ENCODE peak calls at places on chromosome 18, in five cellular contexts. One of them, this sample, is unnamed.

GRCh38 chr18:23723121-23723520 is 33.9 kb downstream of the LAMA3 start:
- DNase-seq in IMR-90: peak; percentile 69
- DNase-seq in activated CD4-positive, CD25-positive, alpha-beta regulatory T cell treated with anti-CD3 and anti-CD28 coated beads, Interleukin-2, amount 50 U/mL, for 16 hours: no peak
- DNase-seq in omental fat pad: no peak
- DNase-seq in mesendoderm: no peak
- DNase-seq in this sample: no peak

GRCh38 chr18:57446322-57446721 is 11.1 kb downstream of the ONECUT2 start:
- DNase-seq in IMR-90: peak; percentile 4
- DNase-seq in activated CD4-positive, CD25-positive, alpha-beta regulatory T cell treated with anti-CD3 and anti-CD28 coated beads, Interleukin-2, amount 50 U/mL, for 16 hours: no peak
- DNase-seq in omental fat pad: no peak
- DNase-seq in mesendoderm: peak; percentile 53
- DNase-seq in this sample: no peak

GRCh38 chr18:24987933-24988840 is 363.8 kb downstream of the ZNF521 start:
- DNase-seq in IMR-90: no peak
- DNase-seq in activated CD4-positive, CD25-positive, alpha-beta regulatory T cell treated with anti-CD3 and anti-CD28 coated beads, Interleukin-2, amount 50 U/mL, for 16 hours: no peak
- DNase-seq in omental fat pad: no peak
- DNase-seq in mesendoderm: no peak
- DNase-seq in this sample: no peak

GRCh38 chr18:32287249-32287648 is 97.4 kb downstream of the MEP1B start:
- DNase-seq in IMR-90: no peak
- DNase-seq in activated CD4-positive, CD25-positive, alpha-beta regulatory T cell treated with anti-CD3 and anti-CD28 coated beads, Interleukin-2, amount 50 U/mL, for 16 hours: no peak
- DNase-seq in omental fat pad: no peak
- DNase-seq in mesendoderm: peak; percentile 80
- DNase-seq in this sample: no peak

GRCh38 chr18:26089247-26090129 is 925 bp downstream of the SS18 start:
- DNase-seq in IMR-90: peak; percentile 49
- DNase-seq in activated CD4-positive, CD25-positive, alpha-beta regulatory T cell treated with anti-CD3 and anti-CD28 coated beads, Interleukin-2, amount 50 U/mL, for 16 hours: no peak
- DNase-seq in omental fat pad: no peak
- DNase-seq in mesendoderm: peak; percentile 82
- DNase-seq in this sample: no peak

GRCh38 chr18:8601277-8602032 is 7.8 kb upstream of the RAB12 start:
- DNase-seq in IMR-90: no peak
- DNase-seq in activated CD4-positive, CD25-positive, alpha-beta regulatory T cell treated with anti-CD3 and anti-CD28 coated beads, Interleukin-2, amount 50 U/mL, for 16 hours: no peak
- DNase-seq in omental fat pad: no peak
- DNase-seq in mesendoderm: no peak
- DNase-seq in this sample: no peak

GRCh38 chr18:64742898-64743297 is 594.0 kb upstream of the LINC00305 start:
- DNase-seq in IMR-90: no peak
- DNase-seq in activated CD4-positive, CD25-positive, alpha-beta regulatory T cell treated with anti-CD3 and anti-CD28 coated beads, Interleukin-2, amount 50 U/mL, for 16 hours: no peak
- DNase-seq in omental fat pad: no peak
- DNase-seq in mesendoderm: no peak
- DNase-seq in this sample: no peak

GRCh38 chr18:10035306-10035991 is 121.6 kb downstream of the VAPA start:
- DNase-seq in IMR-90: no peak
- DNase-seq in activated CD4-positive, CD25-positive, alpha-beta regulatory T cell treated with anti-CD3 and anti-CD28 coated beads, Interleukin-2, amount 50 U/mL, for 16 hours: no peak
- DNase-seq in omental fat pad: no peak
- DNase-seq in mesendoderm: no peak
- DNase-seq in this sample: no peak

GRCh38 chr18:8706981-8707940 is 1.9 kb downstream of the MTCL1 start:
- DNase-seq in IMR-90: peak; percentile 73
- DNase-seq in activated CD4-positive, CD25-positive, alpha-beta regulatory T cell treated with anti-CD3 and anti-CD28 coated beads, Interleukin-2, amount 50 U/mL, for 16 hours: no peak
- DNase-seq in omental fat pad: no peak
- DNase-seq in mesendoderm: peak; percentile 90
- DNase-seq in this sample: no peak

GRCh38 chr18:75063615-75064512 is 145.1 kb downstream of the PTGR3 start:
- DNase-seq in IMR-90: no peak
- DNase-seq in activated CD4-positive, CD25-positive, alpha-beta regulatory T cell treated with anti-CD3 and anti-CD28 coated beads, Interleukin-2, amount 50 U/mL, for 16 hours: no peak
- DNase-seq in omental fat pad: no peak
- DNase-seq in mesendoderm: no peak
- DNase-seq in this sample: no peak

GRCh38 chr18:23547306-23547705 is 39.0 kb downstream of the NPC1 start:
- DNase-seq in IMR-90: no peak
- DNase-seq in activated CD4-positive, CD25-positive, alpha-beta regulatory T cell treated with anti-CD3 and anti-CD28 coated beads, Interleukin-2, amount 50 U/mL, for 16 hours: no peak
- DNase-seq in omental fat pad: no peak
- DNase-seq in mesendoderm: no peak
- DNase-seq in this sample: no peak

GRCh38 chr18:45962461-45962860 is 4.7 kb downstream of the EPG5 start:
- DNase-seq in IMR-90: peak; percentile 77
- DNase-seq in activated CD4-positive, CD25-positive, alpha-beta regulatory T cell treated with anti-CD3 and anti-CD28 coated beads, Interleukin-2, amount 50 U/mL, for 16 hours: peak; percentile 7
- DNase-seq in omental fat pad: no peak
- DNase-seq in mesendoderm: peak; percentile 24
- DNase-seq in this sample: no peak

GRCh38 chr18:52750995-52751394 is 411.0 kb downstream of the DCC start:
- DNase-seq in IMR-90: no peak
- DNase-seq in activated CD4-positive, CD25-positive, alpha-beta regulatory T cell treated with anti-CD3 and anti-CD28 coated beads, Interleukin-2, amount 50 U/mL, for 16 hours: no peak
- DNase-seq in omental fat pad: no peak
- DNase-seq in mesendoderm: no peak
- DNase-seq in this sample: no peak

GRCh38 chr18:79936641-79937040 is 14.8 kb downstream of the SLC66A2 start:
- DNase-seq in IMR-90: no peak
- DNase-seq in activated CD4-positive, CD25-positive, alpha-beta regulatory T cell treated with anti-CD3 and anti-CD28 coated beads, Interleukin-2, amount 50 U/mL, for 16 hours: no peak
- DNase-seq in omental fat pad: peak; percentile 15
- DNase-seq in mesendoderm: no peak
- DNase-seq in this sample: peak; percentile 45

GRCh38 chr18:60259052-60259681 is 113.4 kb downstream of the MC4R start:
- DNase-seq in IMR-90: peak; percentile 38
- DNase-seq in activated CD4-positive, CD25-positive, alpha-beta regulatory T cell treated with anti-CD3 and anti-CD28 coated beads, Interleukin-2, amount 50 U/mL, for 16 hours: no peak
- DNase-seq in omental fat pad: no peak
- DNase-seq in mesendoderm: no peak
- DNase-seq in this sample: no peak

GRCh38 chr18:58861353-58861752 is 3.3 kb upstream of the ZNF532 start:
- DNase-seq in IMR-90: no peak
- DNase-seq in activated CD4-positive, CD25-positive, alpha-beta regulatory T cell treated with anti-CD3 and anti-CD28 coated beads, Interleukin-2, amount 50 U/mL, for 16 hours: no peak
- DNase-seq in omental fat pad: no peak
- DNase-seq in mesendoderm: no peak
- DNase-seq in this sample: no peak

GRCh38 chr18:63603772-63604171 is 16.6 kb downstream of the SERPINB13 start:
- DNase-seq in IMR-90: peak; percentile 12
- DNase-seq in activated CD4-positive, CD25-positive, alpha-beta regulatory T cell treated with anti-CD3 and anti-CD28 coated beads, Interleukin-2, amount 50 U/mL, for 16 hours: no peak
- DNase-seq in omental fat pad: no peak
- DNase-seq in mesendoderm: no peak
- DNase-seq in this sample: no peak

GRCh38 chr18:46079336-46079735 is 7.3 kb upstream of the PSTPIP2 start:
- DNase-seq in IMR-90: no peak
- DNase-seq in activated CD4-positive, CD25-positive, alpha-beta regulatory T cell treated with anti-CD3 and anti-CD28 coated beads, Interleukin-2, amount 50 U/mL, for 16 hours: no peak
- DNase-seq in omental fat pad: no peak
- DNase-seq in mesendoderm: no peak
- DNase-seq in this sample: no peak

GRCh38 chr18:75088021-75088506 is 120.9 kb downstream of the PTGR3 start:
- DNase-seq in IMR-90: no peak
- DNase-seq in activated CD4-positive, CD25-positive, alpha-beta regulatory T cell treated with anti-CD3 and anti-CD28 coated beads, Interleukin-2, amount 50 U/mL, for 16 hours: no peak
- DNase-seq in omental fat pad: no peak
- DNase-seq in mesendoderm: no peak
- DNase-seq in this sample: no peak

GRCh38 chr18:10482985-10483949 is 28.8 kb downstream of the APCDD1 start:
- DNase-seq in IMR-90: no peak
- DNase-seq in activated CD4-positive, CD25-positive, alpha-beta regulatory T cell treated with anti-CD3 and anti-CD28 coated beads, Interleukin-2, amount 50 U/mL, for 16 hours: no peak
- DNase-seq in omental fat pad: no peak
- DNase-seq in mesendoderm: no peak
- DNase-seq in this sample: no peak

GRCh38 chr18:74951165-74951760 is 257.7 kb downstream of the PTGR3 start:
- DNase-seq in IMR-90: peak; percentile 99
- DNase-seq in activated CD4-positive, CD25-positive, alpha-beta regulatory T cell treated with anti-CD3 and anti-CD28 coated beads, Interleukin-2, amount 50 U/mL, for 16 hours: no peak
- DNase-seq in omental fat pad: no peak
- DNase-seq in mesendoderm: no peak
- DNase-seq in this sample: no peak

GRCh38 chr18:21678897-21679296 is 25.7 kb downstream of the ABHD3 start:
- DNase-seq in IMR-90: no peak
- DNase-seq in activated CD4-positive, CD25-positive, alpha-beta regulatory T cell treated with anti-CD3 and anti-CD28 coated beads, Interleukin-2, amount 50 U/mL, for 16 hours: no peak
- DNase-seq in omental fat pad: no peak
- DNase-seq in mesendoderm: no peak
- DNase-seq in this sample: no peak

This sample was measured in suprapubic skin.